ENCODE peak calls at places on chromosome 10, in six cellular contexts. Y, U, O, V, G and F are unnamed samples.

GRCh38 chr10:60817135-60817805 is 39.0 kb downstream of the CDK1 start:
- DNase-seq in Y (no peak), U (no peak), O (no peak), V (no peak), G (no peak), F (no peak)

GRCh38 chr10:29245476-29245875 is 43.4 kb upstream of the LYZL1 start:
- DNase-seq in Y (no peak), U (no peak), O (no peak), V (no peak), G (no peak), F (no peak)

GRCh38 chr10:63614371-63614891 is 93.2 kb downstream of the REEP3 start:
- DNase-seq in Y (no peak), U (no peak), O (peak; percentile 57), V (no peak), G (no peak), F (no peak)

GRCh38 chr10:74432841-74433594 is 282.0 kb downstream of the ADK start:
- DNase-seq in Y (no peak), U (no peak), O (no peak), V (peak; percentile 27), G (no peak), F (no peak)

GRCh38 chr10:116151076-116151475 is 121.9 kb downstream of the GFRA1 start:
- DNase-seq in Y (no peak), U (no peak), O (no peak), V (no peak), G (no peak), F (no peak)

GRCh38 chr10:82463165-82463564 is 588.2 kb downstream of the NRG3 start:
- DNase-seq in Y (no peak), U (no peak), O (no peak), V (no peak), G (no peak), F (no peak)

GRCh38 chr10:3523309-3524050 is 261.5 kb downstream of the KLF6 start:
- DNase-seq in Y (no peak), U (no peak), O (no peak), V (no peak), G (no peak), F (no peak)

GRCh38 chr10:117424171-117424570 is 48.9 kb upstream of the PDZD8 start:
- DNase-seq in Y (no peak), U (no peak), O (no peak), V (no peak), G (no peak), F (no peak)

GRCh38 chr10:83991986-83992753 is 147.1 kb upstream of the GHITM start:
- DNase-seq in Y (no peak), U (no peak), O (no peak), V (peak; percentile 18), G (no peak), F (no peak)

GRCh38 chr10:130341325-130341724 is 205.1 kb downstream of the GLRX3 start:
- DNase-seq in Y (no peak), U (no peak), O (no peak), V (no peak), G (no peak), F (no peak)

GRCh38 chr10:14701466-14701865 is 73.2 kb downstream of the FAM107B start:
- DNase-seq in Y (no peak), U (no peak), O (no peak), V (no peak), G (no peak), F (no peak)

GRCh38 chr10:51876528-51876927 is 177.1 kb upstream of the CSTF2T start:
- DNase-seq in Y (no peak), U (no peak), O (no peak), V (no peak), G (no peak), F (no peak)

GRCh38 chr10:102435529-102436233 is 3.3 kb upstream of the CUEDC2 start:
- DNase-seq in Y (no peak), U (no peak), O (no peak), V (no peak), G (no peak), F (no peak)

GRCh38 chr10:84563868-84564267 is 235.5 kb downstream of the CCSER2 start:
- DNase-seq in Y (no peak), U (no peak), O (no peak), V (no peak), G (no peak), F (no peak)

GRCh38 chr10:74799840-74800239 is 26.6 kb upstream of the KAT6B start:
- DNase-seq in Y (no peak), U (no peak), O (peak; percentile 63), V (no peak), G (no peak), F (no peak)

GRCh38 chr10:62858364-62858763 is 42.2 kb upstream of the EGR2 start:
- DNase-seq in Y (no peak), U (no peak), O (no peak), V (no peak), G (no peak), F (no peak)

GRCh38 chr10:1642600-1643160 is 94.6 kb downstream of the ADARB2 start:
- DNase-seq in Y (no peak), U (no peak), O (no peak), V (no peak), G (no peak), F (no peak)

GRCh38 chr10:1169186-1169885 is 113.2 kb downstream of the WDR37 start:
- DNase-seq in Y (no peak), U (no peak), O (no peak), V (no peak), G (no peak), F (no peak)

GRCh38 chr10:77267703-77268630 is 369.6 kb downstream of the KCNMA1 start:
- DNase-seq in Y (no peak), U (no peak), O (no peak), V (no peak), G (no peak), F (no peak)

GRCh38 chr10:115947104-115947503 is 325.9 kb downstream of the GFRA1 start:
- DNase-seq in Y (no peak), U (no peak), O (no peak), V (no peak), G (no peak), F (no peak)

GRCh38 chr10:88920198-88920597 is 32.4 kb downstream of the ACTA2 start:
- DNase-seq in Y (no peak), U (no peak), O (no peak), V (no peak), G (no peak), F (no peak)

GRCh38 chr10:132388901-132389630 is 7.9 kb upstream of the PWWP2B start:
- DNase-seq in Y (no peak), U (no peak), O (no peak), V (peak; percentile 36), G (peak; percentile 92), F (peak; percentile 9)

GRCh38 chr10:25815999-25816768 is 117.8 kb upstream of the MYO3A start:
- DNase-seq in Y (no peak), U (no peak), O (no peak), V (no peak), G (no peak), F (no peak)

GRCh38 chr10:74282151-74282852 is 131.3 kb downstream of the ADK start:
- DNase-seq in Y (no peak), U (no peak), O (peak; percentile 81), V (no peak), G (no peak), F (no peak)

GRCh38 chr10:31975157-31975765 is 46.6 kb upstream of the ARHGAP12 start:
- DNase-seq in Y (no peak), U (no peak), O (no peak), V (no peak), G (no peak), F (no peak)

GRCh38 chr10:35561670-35562069 is 43.5 kb upstream of the GJD4 start:
- DNase-seq in Y (no peak), U (no peak), O (no peak), V (no peak), G (no peak), F (no peak)

GRCh38 chr10:110340821-110341220 is 36.1 kb upstream of the SMNDC1 start:
- DNase-seq in Y (no peak), U (no peak), O (no peak), V (no peak), G (no peak), F (peak; percentile 9)

GRCh38 chr10:128186959-128187787 is 61.0 kb upstream of the MKI67 start:
- DNase-seq in Y (no peak), U (no peak), O (no peak), V (no peak), G (no peak), F (no peak)

GRCh38 chr10:71746344-71747037 is 26.8 kb downstream of the VSIR start:
- DNase-seq in Y (no peak), U (no peak), O (no peak), V (peak; percentile 29), G (no peak), F (no peak)

GRCh38 chr10:95388539-95388938 is 97.7 kb upstream of the PDLIM1 start:
- DNase-seq in Y (no peak), U (no peak), O (no peak), V (no peak), G (no peak), F (peak; percentile 80)

GRCh38 chr10:35356725-35357092 is 20.4 kb downstream of the CCNY start:
- DNase-seq in Y (no peak), U (no peak), O (no peak), V (no peak), G (no peak), F (no peak)

GRCh38 chr10:98536551-98536950 is 89.8 kb upstream of the HPS1 start:
- DNase-seq in Y (no peak), U (no peak), O (no peak), V (no peak), G (no peak), F (no peak)

GRCh38 chr10:13930123-13930522 is 343.4 kb downstream of the PRPF18 start:
- DNase-seq in Y (no peak), U (no peak), O (no peak), V (no peak), G (no peak), F (no peak)